ENCODE peak calls at places on chromosome 4, in seven cellular contexts. E is NCI-H1105 treated with DMSO at 0.1 percent for 48 hours, A is left cardiac atrium, Y is endothelial cell, U is suprapubic skin, T is H54, L is GM20000. J is an unnamed sample.

GRCh38 chr4:150211016-150211415 is 132.8 kb downstream of the DCLK2 start:
- DNase-seq in E (no peak), A (no peak), Y (no peak), U (no peak), T (no peak), L (no peak), J (no peak)

GRCh38 chr4:149166886-149167285 is 648.8 kb downstream of the IQCM start:
- DNase-seq in E (no peak), A (no peak), Y (no peak), U (no peak), T (no peak), L (no peak), J (no peak)

GRCh38 chr4:67575232-67575888 is 16.8 kb downstream of the STAP1 start:
- DNase-seq in E (no peak), A (no peak), Y (no peak), U (no peak), T (no peak), L (peak; percentile 56), J (no peak)

GRCh38 chr4:139656614-139657486 is 8.8 kb upstream of the MGST2 start:
- DNase-seq in E (peak; percentile 65), A (peak; percentile 55), Y (peak; percentile 67), U (no peak), T (peak; percentile 33), L (peak; percentile 47), J (peak; percentile 60)

GRCh38 chr4:15333692-15334633 is 93.9 kb upstream of the C1QTNF7 start:
- DNase-seq in E (no peak), A (no peak), Y (no peak), U (no peak), T (no peak), L (no peak), J (no peak)

GRCh38 chr4:2249526-2249991 is 7.6 kb upstream of the HAUS3 start:
- DNase-seq in E (no peak), A (peak; percentile 15), Y (no peak), U (peak; percentile 53), T (no peak), L (no peak), J (no peak)

GRCh38 chr4:47342796-47343195 is 120.7 kb downstream of the COMMD8 start:
- DNase-seq in E (no peak), A (no peak), Y (no peak), U (no peak), T (no peak), L (no peak), J (no peak)

GRCh38 chr4:176150704-176151103 is 44.7 kb downstream of the SPATA4 start:
- DNase-seq in E (no peak), A (no peak), Y (no peak), U (no peak), T (no peak), L (no peak), J (no peak)

GRCh38 chr4:41611881-41612871 is 74.2 kb downstream of the LIMCH1 start:
- DNase-seq in E (no peak), A (peak; percentile 71), Y (peak; percentile 25), U (no peak), T (peak; percentile 17), L (no peak), J (peak; percentile 73)

GRCh38 chr4:142567620-142568451 is 278.3 kb downstream of the INPP4B start:
- DNase-seq in E (no peak), A (no peak), Y (no peak), U (no peak), T (no peak), L (no peak), J (no peak)

GRCh38 chr4:184746532-184746870 is 12.6 kb upstream of the CENPU start:
- DNase-seq in E (no peak), A (no peak), Y (no peak), U (no peak), T (peak; percentile 26), L (no peak), J (no peak)

GRCh38 chr4:47287735-47288134 is 175.8 kb downstream of the COMMD8 start:
- DNase-seq in E (no peak), A (no peak), Y (no peak), U (no peak), T (peak; percentile 6), L (peak; percentile 9), J (no peak)

GRCh38 chr4:183139972-183140570 is 41.0 kb downstream of the WWC2 start:
- DNase-seq in E (no peak), A (no peak), Y (no peak), U (no peak), T (no peak), L (no peak), J (no peak)

GRCh38 chr4:177964693-177965168 is 522.5 kb upstream of the AGA start:
- DNase-seq in E (no peak), A (no peak), Y (no peak), U (no peak), T (no peak), L (no peak), J (no peak)

GRCh38 chr4:145177906-145178538 is 2.4 kb downstream of the OTUD4 start:
- DNase-seq in E (no peak), A (no peak), Y (no peak), U (no peak), T (no peak), L (no peak), J (no peak)

J was measured in heart left ventricle.